ENCODE peak calls at places on chromosome 10, in ten cellular contexts. One of them, this sample, is unnamed.

GRCh38 chr10:129815898-129816665 is 148.0 kb downstream of the EBF3 start:
- DNase-seq in esophagus squamous epithelium: no peak
- DNase-seq in epithelial cell of proximal tubule: no peak
- DNase-seq in PC-3: no peak
- DNase-seq in astrocyte of the cerebellum: no peak
- DNase-seq in HFF-Myc: no peak
- DNase-seq in breast epithelium: no peak
- DNase-seq in BE2C: no peak
- DNase-seq in Panc1: no peak
- DNase-seq in AG09309: no peak
- DNase-seq in this sample: no peak

GRCh38 chr10:23293145-23293724 is 51.4 kb downstream of the C10orf67 start:
- DNase-seq in BE2C: peak
- DNase-seq in esophagus squamous epithelium: no peak
- DNase-seq in HFF-Myc: peak
- DNase-seq in epithelial cell of proximal tubule: no peak
- DNase-seq in astrocyte of the cerebellum: peak
- DNase-seq in Panc1: no peak
- DNase-seq in AG09309: no peak
- DNase-seq in breast epithelium: no peak
- DNase-seq in PC-3: peak
- DNase-seq in this sample: no peak

GRCh38 chr10:59838390-59838789 is 68.0 kb downstream of the CCDC6 start:
- DNase-seq in breast epithelium: no peak
- DNase-seq in HFF-Myc: no peak
- DNase-seq in epithelial cell of proximal tubule: no peak
- DNase-seq in BE2C: no peak
- DNase-seq in AG09309: no peak
- DNase-seq in esophagus squamous epithelium: no peak
- DNase-seq in astrocyte of the cerebellum: no peak
- DNase-seq in PC-3: no peak
- DNase-seq in Panc1: no peak
- DNase-seq in this sample: no peak

GRCh38 chr10:13152286-13152685 is 9.1 kb upstream of the MCM10 start:
- DNase-seq in astrocyte of the cerebellum: no peak
- DNase-seq in BE2C: no peak
- DNase-seq in AG09309: no peak
- DNase-seq in epithelial cell of proximal tubule: no peak
- DNase-seq in Panc1: no peak
- DNase-seq in esophagus squamous epithelium: no peak
- DNase-seq in HFF-Myc: no peak
- DNase-seq in breast epithelium: no peak
- DNase-seq in PC-3: peak
- DNase-seq in this sample: no peak

GRCh38 chr10:58219875-58220274 is 47.8 kb downstream of the IPMK start:
- DNase-seq in breast epithelium: no peak
- DNase-seq in astrocyte of the cerebellum: no peak
- DNase-seq in Panc1: no peak
- DNase-seq in AG09309: no peak
- DNase-seq in epithelial cell of proximal tubule: no peak
- DNase-seq in esophagus squamous epithelium: no peak
- DNase-seq in PC-3: no peak
- DNase-seq in BE2C: no peak
- DNase-seq in HFF-Myc: no peak
- DNase-seq in this sample: no peak

GRCh38 chr10:103885617-103886016 is 30.2 kb upstream of the SH3PXD2A start:
- DNase-seq in epithelial cell of proximal tubule: no peak
- DNase-seq in Panc1: no peak
- DNase-seq in breast epithelium: no peak
- DNase-seq in esophagus squamous epithelium: no peak
- DNase-seq in AG09309: peak
- DNase-seq in HFF-Myc: no peak
- DNase-seq in BE2C: no peak
- DNase-seq in PC-3: no peak
- DNase-seq in astrocyte of the cerebellum: peak
- DNase-seq in this sample: no peak

GRCh38 chr10:67771200-67771599 is 66.8 kb downstream of the DNAJC12 start:
- DNase-seq in AG09309: no peak
- DNase-seq in astrocyte of the cerebellum: no peak
- DNase-seq in breast epithelium: no peak
- DNase-seq in Panc1: no peak
- DNase-seq in epithelial cell of proximal tubule: no peak
- DNase-seq in PC-3: no peak
- DNase-seq in esophagus squamous epithelium: no peak
- DNase-seq in BE2C: no peak
- DNase-seq in HFF-Myc: no peak
- DNase-seq in this sample: no peak

GRCh38 chr10:91635401-91636400 is 2.8 kb upstream of the PPP1R3C start:
- DNase-seq in astrocyte of the cerebellum: peak
- DNase-seq in BE2C: peak
- DNase-seq in HFF-Myc: peak
- DNase-seq in AG09309: no peak
- DNase-seq in PC-3: peak
- DNase-seq in epithelial cell of proximal tubule: no peak
- DNase-seq in esophagus squamous epithelium: no peak
- DNase-seq in Panc1: peak
- DNase-seq in breast epithelium: peak
- DNase-seq in this sample: no peak

GRCh38 chr10:116274141-116274861 is 1.3 kb upstream of the GFRA1 start:
- DNase-seq in Panc1: no peak
- DNase-seq in AG09309: no peak
- DNase-seq in astrocyte of the cerebellum: no peak
- DNase-seq in BE2C: no peak
- DNase-seq in epithelial cell of proximal tubule: no peak
- DNase-seq in HFF-Myc: peak
- DNase-seq in esophagus squamous epithelium: no peak
- DNase-seq in PC-3: no peak
- DNase-seq in breast epithelium: no peak
- DNase-seq in this sample: no peak

GRCh38 chr10:130078120-130078519 is 32.5 kb downstream of the C10orf143 start:
- DNase-seq in AG09309: no peak
- DNase-seq in BE2C: no peak
- DNase-seq in PC-3: no peak
- DNase-seq in HFF-Myc: no peak
- DNase-seq in epithelial cell of proximal tubule: no peak
- DNase-seq in astrocyte of the cerebellum: no peak
- DNase-seq in esophagus squamous epithelium: no peak
- DNase-seq in breast epithelium: no peak
- DNase-seq in Panc1: no peak
- DNase-seq in this sample: no peak

GRCh38 chr10:129470103-129470851 is 3.2 kb downstream of the MGMT start:
- DNase-seq in HFF-Myc: no peak
- DNase-seq in breast epithelium: no peak
- DNase-seq in astrocyte of the cerebellum: no peak
- DNase-seq in epithelial cell of proximal tubule: no peak
- DNase-seq in Panc1: no peak
- DNase-seq in PC-3: no peak
- DNase-seq in AG09309: no peak
- DNase-seq in esophagus squamous epithelium: no peak
- DNase-seq in BE2C: no peak
- DNase-seq in this sample: no peak

GRCh38 chr10:6739530-6740174 is 159.6 kb upstream of the PRKCQ start:
- DNase-seq in BE2C: no peak
- DNase-seq in esophagus squamous epithelium: no peak
- DNase-seq in astrocyte of the cerebellum: no peak
- DNase-seq in AG09309: no peak
- DNase-seq in epithelial cell of proximal tubule: no peak
- DNase-seq in PC-3: no peak
- DNase-seq in breast epithelium: peak
- DNase-seq in HFF-Myc: no peak
- DNase-seq in Panc1: no peak
- DNase-seq in this sample: no peak

GRCh38 chr10:6734286-6734685 is 154.2 kb upstream of the PRKCQ start:
- DNase-seq in esophagus squamous epithelium: no peak
- DNase-seq in epithelial cell of proximal tubule: no peak
- DNase-seq in BE2C: no peak
- DNase-seq in astrocyte of the cerebellum: no peak
- DNase-seq in PC-3: no peak
- DNase-seq in breast epithelium: no peak
- DNase-seq in AG09309: no peak
- DNase-seq in HFF-Myc: no peak
- DNase-seq in Panc1: no peak
- DNase-seq in this sample: no peak

GRCh38 chr10:6738464-6738824 is 158.4 kb upstream of the PRKCQ start:
- DNase-seq in breast epithelium: no peak
- DNase-seq in Panc1: no peak
- DNase-seq in BE2C: no peak
- DNase-seq in HFF-Myc: no peak
- DNase-seq in AG09309: no peak
- DNase-seq in astrocyte of the cerebellum: no peak
- DNase-seq in epithelial cell of proximal tubule: peak
- DNase-seq in esophagus squamous epithelium: no peak
- DNase-seq in PC-3: no peak
- DNase-seq in this sample: no peak

GRCh38 chr10:6737080-6737641 is 157.1 kb upstream of the PRKCQ start:
- DNase-seq in BE2C: no peak
- DNase-seq in PC-3: peak
- DNase-seq in epithelial cell of proximal tubule: peak
- DNase-seq in AG09309: no peak
- DNase-seq in esophagus squamous epithelium: no peak
- DNase-seq in breast epithelium: peak
- DNase-seq in astrocyte of the cerebellum: no peak
- DNase-seq in Panc1: no peak
- DNase-seq in HFF-Myc: peak
- DNase-seq in this sample: no peak

DNA sequence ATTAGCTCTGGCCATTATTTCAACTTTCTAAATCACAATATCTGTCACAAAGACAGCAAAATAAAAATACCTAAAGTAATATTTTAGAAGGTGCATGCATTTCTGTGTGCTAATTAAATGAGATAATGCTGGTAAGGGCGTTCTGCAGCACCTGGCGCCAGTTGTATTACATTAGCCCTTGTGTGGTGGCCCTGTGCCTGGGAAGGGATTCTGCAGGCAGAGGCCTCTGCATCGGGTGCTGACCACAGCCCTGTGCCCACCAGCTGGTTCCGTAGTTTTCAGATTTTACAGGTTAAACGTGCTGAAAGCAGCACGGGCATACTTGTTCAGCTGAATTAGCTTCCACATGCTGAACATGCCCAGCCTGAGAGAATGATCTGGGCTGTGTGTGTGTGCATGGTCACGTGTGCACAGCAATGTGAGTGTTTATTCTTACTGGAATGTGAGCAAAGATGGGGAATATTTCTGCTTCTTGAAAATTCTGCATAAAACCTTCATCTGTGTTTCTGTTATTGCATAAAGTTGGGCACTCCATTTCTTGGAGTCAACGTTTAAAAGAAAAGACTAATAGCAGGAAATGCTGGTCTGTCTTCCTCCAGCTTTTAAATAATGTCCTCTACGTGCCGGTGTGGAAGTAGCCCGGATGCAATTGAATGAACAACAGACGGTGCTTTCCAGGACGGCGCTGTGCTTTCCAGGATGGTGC is 157.8 kb upstream of the PRKCQ start:
- DNase-seq in Panc1: no peak
- DNase-seq in esophagus squamous epithelium: no peak
- DNase-seq in astrocyte of the cerebellum: no peak
- DNase-seq in BE2C: no peak
- DNase-seq in PC-3: peak
- DNase-seq in epithelial cell of proximal tubule: peak
- DNase-seq in HFF-Myc: no peak
- DNase-seq in AG09309: no peak
- DNase-seq in breast epithelium: no peak
- DNase-seq in this sample: no peak
- H3K4me3 ChIP-seq in Panc1: no peak
- H3K4me3 ChIP-seq in esophagus squamous epithelium: peak
- H3K4me3 ChIP-seq in astrocyte of the cerebellum: no peak
- H3K4me3 ChIP-seq in BE2C: no peak
- H3K4me3 ChIP-seq in PC-3: peak
- H3K4me3 ChIP-seq in epithelial cell of proximal tubule: peak
- H3K4me3 ChIP-seq in HFF-Myc: peak
- H3K4me3 ChIP-seq in AG09309: peak
- H3K4me3 ChIP-seq in breast epithelium: peak
- H3K4me3 ChIP-seq in this sample: peak

DNA sequence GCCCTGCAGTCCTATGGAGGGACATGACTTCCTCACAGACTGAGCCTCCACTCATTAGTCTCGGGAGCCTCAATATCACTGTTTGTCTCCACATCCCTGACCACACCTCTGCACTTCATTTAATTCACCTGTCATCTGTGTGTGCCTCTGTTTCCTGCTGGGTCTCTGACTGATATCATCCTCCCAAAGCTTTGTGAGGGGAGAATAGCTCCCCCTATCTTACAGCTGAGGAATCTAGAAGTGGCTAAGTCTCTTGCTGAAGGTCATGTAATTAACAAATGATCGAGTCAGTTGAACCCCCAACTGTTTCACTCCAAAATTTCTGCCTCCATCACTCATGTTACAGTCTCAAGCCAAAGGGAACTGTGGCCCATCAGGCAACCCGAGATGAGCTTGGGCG is 5.5 kb upstream of the CPXM2 start:
- DNase-seq in HFF-Myc: no peak
- DNase-seq in breast epithelium: no peak
- DNase-seq in esophagus squamous epithelium: no peak
- DNase-seq in AG09309: no peak
- DNase-seq in epithelial cell of proximal tubule: no peak
- DNase-seq in Panc1: no peak
- DNase-seq in PC-3: no peak
- DNase-seq in BE2C: no peak
- DNase-seq in astrocyte of the cerebellum: no peak
- DNase-seq in this sample: no peak
- TF ChIP-seq CTCF in HFF-Myc: peak
- TF ChIP-seq CTCF in breast epithelium: no peak
- TF ChIP-seq CTCF in esophagus squamous epithelium: no peak
- TF ChIP-seq CTCF in AG09309: peak
- TF ChIP-seq CTCF in epithelial cell of proximal tubule: peak
- TF ChIP-seq CTCF in Panc1: no peak
- TF ChIP-seq CTCF in PC-3: peak
- TF ChIP-seq CTCF in BE2C: peak
- TF ChIP-seq CTCF in astrocyte of the cerebellum: no peak
- TF ChIP-seq CTCF in this sample: peak

DNA sequence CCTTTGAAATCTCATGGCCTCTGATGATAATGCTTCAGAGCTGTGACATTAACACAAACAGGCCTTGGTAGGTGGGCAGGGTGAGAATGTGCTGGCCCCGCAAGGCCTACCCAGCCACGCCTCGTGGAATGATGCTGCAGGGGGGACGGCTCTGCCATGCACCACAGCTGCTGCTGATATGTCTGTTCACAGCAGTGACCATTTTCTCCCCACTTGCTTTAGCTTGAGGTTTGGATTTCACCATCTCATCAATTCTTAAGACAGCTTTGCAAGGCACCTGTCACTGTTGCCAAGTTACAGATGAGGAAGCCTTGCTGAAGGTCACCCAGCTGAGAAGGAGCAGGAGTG is 128.3 kb downstream of the PTPN20 start:
- DNase-seq in PC-3: no peak
- DNase-seq in epithelial cell of proximal tubule: no peak
- DNase-seq in esophagus squamous epithelium: no peak
- DNase-seq in breast epithelium: no peak
- DNase-seq in Panc1: no peak
- DNase-seq in AG09309: no peak
- DNase-seq in BE2C: no peak
- DNase-seq in astrocyte of the cerebellum: no peak
- DNase-seq in HFF-Myc: no peak
- DNase-seq in this sample: no peak
- H3K4me3 ChIP-seq in PC-3: no peak
- H3K4me3 ChIP-seq in epithelial cell of proximal tubule: no peak
- H3K4me3 ChIP-seq in esophagus squamous epithelium: no peak
- H3K4me3 ChIP-seq in breast epithelium: no peak
- H3K4me3 ChIP-seq in Panc1: no peak
- H3K4me3 ChIP-seq in AG09309: no peak
- H3K4me3 ChIP-seq in BE2C: no peak
- H3K4me3 ChIP-seq in astrocyte of the cerebellum: no peak
- H3K4me3 ChIP-seq in HFF-Myc: no peak
- H3K4me3 ChIP-seq in this sample: no peak

GRCh38 chr10:17412323-17412722 is 42.1 kb downstream of the ST8SIA6 start:
- DNase-seq in HFF-Myc: no peak
- DNase-seq in PC-3: peak
- DNase-seq in astrocyte of the cerebellum: no peak
- DNase-seq in esophagus squamous epithelium: no peak
- DNase-seq in BE2C: no peak
- DNase-seq in AG09309: no peak
- DNase-seq in breast epithelium: no peak
- DNase-seq in epithelial cell of proximal tubule: no peak
- DNase-seq in Panc1: no peak
- DNase-seq in this sample: no peak
- TF ChIP-seq CTCF in HFF-Myc: no peak
- TF ChIP-seq CTCF in PC-3: peak
- TF ChIP-seq CTCF in astrocyte of the cerebellum: no peak
- TF ChIP-seq CTCF in esophagus squamous epithelium: no peak
- TF ChIP-seq CTCF in BE2C: peak
- TF ChIP-seq CTCF in AG09309: no peak
- TF ChIP-seq CTCF in breast epithelium: no peak
- TF ChIP-seq CTCF in epithelial cell of proximal tubule: no peak
- TF ChIP-seq CTCF in Panc1: peak
- TF ChIP-seq CTCF in this sample: no peak

This sample was measured in BJ.